ENCODE peak calls at places on chromosomes 3 and 15, in four cellular contexts. One of them, this sample, is unnamed.

GRCh38 chr3:9600597-9600996 is 47.0 kb upstream of the LHFPL4 start:
- DNase-seq in caudate nucleus: peak
- DNase-seq in stimulated activated CD4-positive, alpha-beta T cell treated with anti-CD3 and anti-CD28 coated beads, TNF-alpha, amount 100 ng/mL, for 24 hours: no peak
- DNase-seq in omental fat pad: no peak
- DNase-seq in this sample: no peak

GRCh38 chr15:27776501-27776900 is 322.6 kb downstream of the OCA2 start:
- DNase-seq in omental fat pad: no peak
- DNase-seq in caudate nucleus: no peak
- DNase-seq in stimulated activated CD4-positive, alpha-beta T cell treated with anti-CD3 and anti-CD28 coated beads, TNF-alpha, amount 100 ng/mL, for 24 hours: no peak
- DNase-seq in this sample: no peak

GRCh38 chr3:127700406-127700805 is 27.7 kb downstream of the ABTB1 start:
- DNase-seq in stimulated activated CD4-positive, alpha-beta T cell treated with anti-CD3 and anti-CD28 coated beads, TNF-alpha, amount 100 ng/mL, for 24 hours: no peak
- DNase-seq in omental fat pad: no peak
- DNase-seq in caudate nucleus: no peak
- DNase-seq in this sample: no peak

GRCh38 chr15:100565591-100565990 is 36.4 kb downstream of the LINS1 start:
- DNase-seq in caudate nucleus: no peak
- DNase-seq in stimulated activated CD4-positive, alpha-beta T cell treated with anti-CD3 and anti-CD28 coated beads, TNF-alpha, amount 100 ng/mL, for 24 hours: no peak
- DNase-seq in omental fat pad: no peak
- DNase-seq in this sample: no peak

GRCh38 chr3:33803252-33803651 is 4.8 kb downstream of the PDCD6IP start:
- DNase-seq in stimulated activated CD4-positive, alpha-beta T cell treated with anti-CD3 and anti-CD28 coated beads, TNF-alpha, amount 100 ng/mL, for 24 hours: no peak
- DNase-seq in caudate nucleus: no peak
- DNase-seq in omental fat pad: no peak
- DNase-seq in this sample: no peak

GRCh38 chr3:15271785-15272381 is 60.5 kb downstream of the SH3BP5 start:
- DNase-seq in omental fat pad: no peak
- DNase-seq in stimulated activated CD4-positive, alpha-beta T cell treated with anti-CD3 and anti-CD28 coated beads, TNF-alpha, amount 100 ng/mL, for 24 hours: peak
- DNase-seq in caudate nucleus: no peak
- DNase-seq in this sample: no peak

GRCh38 chr3:126113238-126113555 is 29.3 kb upstream of the SLC41A3 start:
- DNase-seq in caudate nucleus: no peak
- DNase-seq in omental fat pad: no peak
- DNase-seq in stimulated activated CD4-positive, alpha-beta T cell treated with anti-CD3 and anti-CD28 coated beads, TNF-alpha, amount 100 ng/mL, for 24 hours: no peak
- DNase-seq in this sample: no peak

GRCh38 chr15:73935547-73935946 is 9.3 kb downstream of the LOXL1 start:
- DNase-seq in stimulated activated CD4-positive, alpha-beta T cell treated with anti-CD3 and anti-CD28 coated beads, TNF-alpha, amount 100 ng/mL, for 24 hours: no peak
- DNase-seq in omental fat pad: no peak
- DNase-seq in caudate nucleus: no peak
- DNase-seq in this sample: no peak

GRCh38 chr3:186213946-186214345 is 105.1 kb upstream of the ETV5 start:
- DNase-seq in caudate nucleus: no peak
- DNase-seq in stimulated activated CD4-positive, alpha-beta T cell treated with anti-CD3 and anti-CD28 coated beads, TNF-alpha, amount 100 ng/mL, for 24 hours: no peak
- DNase-seq in omental fat pad: no peak
- DNase-seq in this sample: no peak

GRCh38 chr3:66816110-66816761 is 181.9 kb upstream of the KBTBD8 start:
- DNase-seq in caudate nucleus: no peak
- DNase-seq in omental fat pad: no peak
- DNase-seq in stimulated activated CD4-positive, alpha-beta T cell treated with anti-CD3 and anti-CD28 coated beads, TNF-alpha, amount 100 ng/mL, for 24 hours: no peak
- DNase-seq in this sample: no peak

GRCh38 chr15:84874991-84875390 is 9.5 kb upstream of the SLC28A1 start:
- DNase-seq in caudate nucleus: peak
- DNase-seq in stimulated activated CD4-positive, alpha-beta T cell treated with anti-CD3 and anti-CD28 coated beads, TNF-alpha, amount 100 ng/mL, for 24 hours: no peak
- DNase-seq in omental fat pad: no peak
- DNase-seq in this sample: no peak

GRCh38 chr3:113696658-113697191 is 283 bp upstream of the USF3 start:
- DNase-seq in caudate nucleus: peak
- DNase-seq in omental fat pad: peak
- DNase-seq in stimulated activated CD4-positive, alpha-beta T cell treated with anti-CD3 and anti-CD28 coated beads, TNF-alpha, amount 100 ng/mL, for 24 hours: peak
- DNase-seq in this sample: peak

GRCh38 chr15:55835866-55836265 is 92.9 kb upstream of the PRTG start:
- DNase-seq in caudate nucleus: no peak
- DNase-seq in omental fat pad: no peak
- DNase-seq in stimulated activated CD4-positive, alpha-beta T cell treated with anti-CD3 and anti-CD28 coated beads, TNF-alpha, amount 100 ng/mL, for 24 hours: no peak
- DNase-seq in this sample: no peak

GRCh38 chr3:81152156-81152555 is 609.3 kb downstream of the GBE1 start:
- DNase-seq in omental fat pad: no peak
- DNase-seq in stimulated activated CD4-positive, alpha-beta T cell treated with anti-CD3 and anti-CD28 coated beads, TNF-alpha, amount 100 ng/mL, for 24 hours: no peak
- DNase-seq in caudate nucleus: no peak
- DNase-seq in this sample: no peak

GRCh38 chr3:32733631-32734229 is 48.7 kb downstream of the CNOT10 start:
- DNase-seq in caudate nucleus: no peak
- DNase-seq in stimulated activated CD4-positive, alpha-beta T cell treated with anti-CD3 and anti-CD28 coated beads, TNF-alpha, amount 100 ng/mL, for 24 hours: no peak
- DNase-seq in omental fat pad: no peak
- DNase-seq in this sample: no peak

GRCh38 chr15:69848551-69849231 is 249.0 kb downstream of the TLE3 start:
- DNase-seq in omental fat pad: no peak
- DNase-seq in stimulated activated CD4-positive, alpha-beta T cell treated with anti-CD3 and anti-CD28 coated beads, TNF-alpha, amount 100 ng/mL, for 24 hours: no peak
- DNase-seq in caudate nucleus: no peak
- DNase-seq in this sample: no peak

GRCh38 chr3:177427096-177427495 is 229.8 kb upstream of the TBL1XR1 start:
- DNase-seq in omental fat pad: no peak
- DNase-seq in stimulated activated CD4-positive, alpha-beta T cell treated with anti-CD3 and anti-CD28 coated beads, TNF-alpha, amount 100 ng/mL, for 24 hours: peak
- DNase-seq in caudate nucleus: no peak
- DNase-seq in this sample: no peak

GRCh38 chr3:85737846-85738245 is 779.1 kb downstream of the CADM2 start:
- DNase-seq in caudate nucleus: no peak
- DNase-seq in omental fat pad: no peak
- DNase-seq in stimulated activated CD4-positive, alpha-beta T cell treated with anti-CD3 and anti-CD28 coated beads, TNF-alpha, amount 100 ng/mL, for 24 hours: no peak
- DNase-seq in this sample: no peak

GRCh38 chr3:78734048-78734637 is 1033.7 kb downstream of the ROBO1 start:
- DNase-seq in caudate nucleus: no peak
- DNase-seq in stimulated activated CD4-positive, alpha-beta T cell treated with anti-CD3 and anti-CD28 coated beads, TNF-alpha, amount 100 ng/mL, for 24 hours: no peak
- DNase-seq in omental fat pad: no peak
- DNase-seq in this sample: no peak

GRCh38 chr3:125220183-125220582 is 7.6 kb upstream of the SLC12A8 start:
- DNase-seq in stimulated activated CD4-positive, alpha-beta T cell treated with anti-CD3 and anti-CD28 coated beads, TNF-alpha, amount 100 ng/mL, for 24 hours: no peak
- DNase-seq in caudate nucleus: no peak
- DNase-seq in omental fat pad: no peak
- DNase-seq in this sample: no peak

GRCh38 chr15:74216949-74217348 is 14.4 kb upstream of the STRA6 start:
- DNase-seq in stimulated activated CD4-positive, alpha-beta T cell treated with anti-CD3 and anti-CD28 coated beads, TNF-alpha, amount 100 ng/mL, for 24 hours: no peak
- DNase-seq in caudate nucleus: no peak
- DNase-seq in omental fat pad: no peak
- DNase-seq in this sample: no peak

GRCh38 chr15:58537480-58537879 is 105.7 kb downstream of the LIPC start:
- DNase-seq in stimulated activated CD4-positive, alpha-beta T cell treated with anti-CD3 and anti-CD28 coated beads, TNF-alpha, amount 100 ng/mL, for 24 hours: no peak
- DNase-seq in omental fat pad: no peak
- DNase-seq in caudate nucleus: no peak
- DNase-seq in this sample: no peak

GRCh38 chr3:134077649-134078081 is 47.9 kb upstream of the SLCO2A1 start:
- DNase-seq in omental fat pad: no peak
- DNase-seq in caudate nucleus: no peak
- DNase-seq in stimulated activated CD4-positive, alpha-beta T cell treated with anti-CD3 and anti-CD28 coated beads, TNF-alpha, amount 100 ng/mL, for 24 hours: no peak
- DNase-seq in this sample: no peak

GRCh38 chr3:13557926-13558325 is 9.0 kb downstream of the FBLN2 start:
- DNase-seq in caudate nucleus: no peak
- DNase-seq in stimulated activated CD4-positive, alpha-beta T cell treated with anti-CD3 and anti-CD28 coated beads, TNF-alpha, amount 100 ng/mL, for 24 hours: no peak
- DNase-seq in omental fat pad: no peak
- DNase-seq in this sample: no peak

GRCh38 chr3:171770689-171771620 is 39.3 kb downstream of the PLD1 start:
- DNase-seq in omental fat pad: no peak
- DNase-seq in stimulated activated CD4-positive, alpha-beta T cell treated with anti-CD3 and anti-CD28 coated beads, TNF-alpha, amount 100 ng/mL, for 24 hours: no peak
- DNase-seq in caudate nucleus: no peak
- DNase-seq in this sample: no peak

GRCh38 chr3:125683067-125683844 is 88.0 kb upstream of the OSBPL11 start:
- DNase-seq in caudate nucleus: peak
- DNase-seq in omental fat pad: no peak
- DNase-seq in stimulated activated CD4-positive, alpha-beta T cell treated with anti-CD3 and anti-CD28 coated beads, TNF-alpha, amount 100 ng/mL, for 24 hours: no peak
- DNase-seq in this sample: no peak

GRCh38 chr15:58771621-58772235 is 626 bp downstream of the MINDY2 start:
- DNase-seq in omental fat pad: no peak
- DNase-seq in stimulated activated CD4-positive, alpha-beta T cell treated with anti-CD3 and anti-CD28 coated beads, TNF-alpha, amount 100 ng/mL, for 24 hours: no peak
- DNase-seq in caudate nucleus: peak
- DNase-seq in this sample: peak

GRCh38 chr3:12906141-12906915 is 65.0 kb upstream of the RPL32 start:
- DNase-seq in omental fat pad: no peak
- DNase-seq in caudate nucleus: no peak
- DNase-seq in stimulated activated CD4-positive, alpha-beta T cell treated with anti-CD3 and anti-CD28 coated beads, TNF-alpha, amount 100 ng/mL, for 24 hours: no peak
- DNase-seq in this sample: no peak

GRCh38 chr15:85620321-85621044 is 174.2 kb downstream of the KLHL25 start:
- DNase-seq in stimulated activated CD4-positive, alpha-beta T cell treated with anti-CD3 and anti-CD28 coated beads, TNF-alpha, amount 100 ng/mL, for 24 hours: no peak
- DNase-seq in omental fat pad: no peak
- DNase-seq in caudate nucleus: no peak
- DNase-seq in this sample: no peak

GRCh38 chr3:155356594-155357370 is 63.3 kb upstream of the STRIT1 start:
- DNase-seq in caudate nucleus: no peak
- DNase-seq in omental fat pad: no peak
- DNase-seq in stimulated activated CD4-positive, alpha-beta T cell treated with anti-CD3 and anti-CD28 coated beads, TNF-alpha, amount 100 ng/mL, for 24 hours: no peak
- DNase-seq in this sample: peak

GRCh38 chr3:126351086-126351770 is 6.0 kb downstream of the KLF15 start:
- DNase-seq in omental fat pad: no peak
- DNase-seq in caudate nucleus: no peak
- DNase-seq in stimulated activated CD4-positive, alpha-beta T cell treated with anti-CD3 and anti-CD28 coated beads, TNF-alpha, amount 100 ng/mL, for 24 hours: no peak
- DNase-seq in this sample: no peak

GRCh38 chr3:72004749-72005292 is 219.9 kb upstream of the PROK2 start:
- DNase-seq in stimulated activated CD4-positive, alpha-beta T cell treated with anti-CD3 and anti-CD28 coated beads, TNF-alpha, amount 100 ng/mL, for 24 hours: no peak
- DNase-seq in omental fat pad: peak
- DNase-seq in caudate nucleus: no peak
- DNase-seq in this sample: no peak

GRCh38 chr3:20080956-20081554 is 40.8 kb downstream of the KAT2B start:
- DNase-seq in omental fat pad: no peak
- DNase-seq in stimulated activated CD4-positive, alpha-beta T cell treated with anti-CD3 and anti-CD28 coated beads, TNF-alpha, amount 100 ng/mL, for 24 hours: no peak
- DNase-seq in caudate nucleus: peak
- DNase-seq in this sample: peak

GRCh38 chr15:98433302-98433701 is 215.0 kb upstream of the IGF1R start:
- DNase-seq in omental fat pad: no peak
- DNase-seq in caudate nucleus: no peak
- DNase-seq in stimulated activated CD4-positive, alpha-beta T cell treated with anti-CD3 and anti-CD28 coated beads, TNF-alpha, amount 100 ng/mL, for 24 hours: no peak
- DNase-seq in this sample: no peak

GRCh38 chr15:100720406-100720967 is 118.1 kb downstream of the ASB7 start:
- DNase-seq in caudate nucleus: no peak
- DNase-seq in stimulated activated CD4-positive, alpha-beta T cell treated with anti-CD3 and anti-CD28 coated beads, TNF-alpha, amount 100 ng/mL, for 24 hours: no peak
- DNase-seq in omental fat pad: no peak
- DNase-seq in this sample: no peak

GRCh38 chr3:40677321-40677720 is 152.6 kb downstream of the ZNF621 start:
- DNase-seq in caudate nucleus: no peak
- DNase-seq in omental fat pad: no peak
- DNase-seq in stimulated activated CD4-positive, alpha-beta T cell treated with anti-CD3 and anti-CD28 coated beads, TNF-alpha, amount 100 ng/mL, for 24 hours: no peak
- DNase-seq in this sample: no peak

GRCh38 chr3:156303316-156303715 is 182.9 kb downstream of the KCNAB1 start:
- DNase-seq in omental fat pad: no peak
- DNase-seq in caudate nucleus: no peak
- DNase-seq in stimulated activated CD4-positive, alpha-beta T cell treated with anti-CD3 and anti-CD28 coated beads, TNF-alpha, amount 100 ng/mL, for 24 hours: no peak
- DNase-seq in this sample: no peak

GRCh38 chr15:67066041-67067021 is 929 bp downstream of the SMAD3 start:
- DNase-seq in caudate nucleus: peak
- DNase-seq in stimulated activated CD4-positive, alpha-beta T cell treated with anti-CD3 and anti-CD28 coated beads, TNF-alpha, amount 100 ng/mL, for 24 hours: no peak
- DNase-seq in omental fat pad: no peak
- DNase-seq in this sample: no peak

This sample was measured in amygdala.